ENCODE peak calls at places on chromosomes 12 and 14, in ten cellular contexts. G is NCI-H510A treated with DMSO at 0.1 percent for 48 hours; Y is KG1; N is stimulated activated CD4-positive, alpha-beta T cell treated with anti-CD3 and anti-CD28 coated beads, Interleukin-1b, Interleukin-23, amount 100 ng/mL, for 1 hour; V is neural progenitor cell; H is activated CD4-positive, alpha-beta T cell treated with anti-CD3 and anti-CD28 coated beads, Interleukin-2, amount 50 U/mL, for 4 hours; T is cardiac muscle cell; O is AG08395; U is effector memory CD4-positive, alpha-beta T cell; M is DMS53. S is an unnamed sample.

GRCh38 chr14:99568567-99569560 is 35.1 kb downstream of the CCDC85C start:
- DNase-seq in G (peak; percentile 93), H (no peak), Y (no peak), M (peak; percentile 62), T (peak; percentile 91), N (no peak), V (no peak), U (no peak), O (no peak), S (no peak)

GRCh38 chr14:105139212-105139825 is 29.3 kb downstream of the JAG2 start:
- DNase-seq in T (no peak), O (no peak), G (no peak), U (no peak), Y (no peak), H (no peak), M (no peak), N (no peak), V (no peak), S (no peak)

GRCh38 chr12:1590083-1590979 is 4.0 kb downstream of the FBXL14 start:
- DNase-seq in V (peak; percentile 94), U (no peak), G (no peak), O (no peak), N (no peak), Y (no peak), M (no peak), H (no peak), T (peak; percentile 64), S (no peak)

GRCh38 chr12:53097564-53098353 is at the start of gene IGFBP6:
- DNase-seq in H (peak; percentile 28), G (peak; percentile 60), N (no peak), O (peak; percentile 40), V (peak; percentile 74), T (peak; percentile 69), M (peak; percentile 81), U (peak; percentile 33), Y (peak; percentile 4), S (no peak)

GRCh38 chr12:19382563-19382962 is 56.7 kb upstream of the AEBP2 start:
- DNase-seq in G (no peak), N (no peak), V (no peak), Y (no peak), O (no peak), H (no peak), U (no peak), M (peak; percentile 25), T (no peak), S (no peak)

GRCh38 chr14:77139540-77140342 is 1.9 kb downstream of the ZDHHC22 start:
- DNase-seq in M (peak; percentile 73), O (peak; percentile 35), H (no peak), N (no peak), G (peak; percentile 66), T (peak; percentile 73), V (peak; percentile 90), Y (no peak), U (no peak), S (no peak)

GRCh38 chr14:32312010-32312331 is 17.1 kb upstream of the AKAP6 start:
- DNase-seq in H (no peak), T (no peak), G (no peak), N (no peak), V (no peak), O (no peak), M (no peak), U (no peak), Y (no peak), S (no peak)

GRCh38 chr12:109655578-109655977 is 58.0 kb upstream of the FAM222A start:
- DNase-seq in N (no peak), V (no peak), Y (no peak), U (no peak), M (no peak), T (no peak), H (no peak), O (no peak), G (no peak), S (no peak)

GRCh38 chr14:92323031-92323915 is at the start of gene SLC24A4:
- DNase-seq in G (no peak), M (peak; percentile 54), O (peak; percentile 25), T (peak; percentile 44), H (no peak), V (peak; percentile 75), U (no peak), N (no peak), Y (no peak), S (no peak)

GRCh38 chr12:109385339-109386078 is 37.8 kb downstream of the MYO1H start:
- DNase-seq in T (peak; percentile 33), O (peak; percentile 77), V (peak; percentile 48), M (peak; percentile 83), Y (peak; percentile 14), H (no peak), G (peak; percentile 60), N (no peak), U (no peak), S (no peak)

GRCh38 chr12:32031109-32031508 is 71.9 kb downstream of the RESF1 start:
- DNase-seq in U (no peak), G (no peak), V (no peak), O (no peak), N (no peak), T (peak; percentile 35), Y (no peak), M (no peak), H (no peak), S (no peak)

GRCh38 chr14:36647827-36648753 is 13.6 kb upstream of the PAX9 start:
- DNase-seq in M (peak; percentile 84), V (peak; percentile 89), Y (no peak), U (no peak), O (peak; percentile 56), G (peak; percentile 83), N (no peak), H (no peak), T (peak; percentile 77), S (peak; percentile 6)

GRCh38 chr12:10453144-10453543 is at the start of gene KLRC1:
- DNase-seq in O (no peak), V (no peak), T (no peak), U (no peak), H (no peak), M (no peak), Y (no peak), G (no peak), N (no peak), S (no peak)

GRCh38 chr12:132736378-132736777 is 25.3 kb downstream of the ANKLE2 start:
- DNase-seq in V (no peak), O (no peak), G (no peak), N (no peak), T (no peak), U (no peak), H (no peak), M (no peak), Y (no peak), S (no peak)

GRCh38 chr12:21697829-21698630 is 40.4 kb upstream of the LDHB start:
- DNase-seq in T (peak; percentile 41), U (no peak), M (peak; percentile 75), G (peak; percentile 58), O (peak; percentile 24), Y (no peak), V (peak; percentile 34), H (no peak), N (no peak), S (peak; percentile 48)

GRCh38 chr12:52815676-52816075 is 1.8 kb upstream of the KRT4 start:
- DNase-seq in V (no peak), G (no peak), U (no peak), Y (no peak), O (no peak), N (no peak), T (no peak), M (no peak), H (no peak), S (no peak)

GRCh38 chr12:92369643-92370042 is 224.0 kb upstream of the BTG1 start:
- DNase-seq in H (no peak), O (peak; percentile 90), Y (no peak), V (no peak), N (no peak), T (no peak), G (no peak), U (no peak), M (no peak), S (no peak)

GRCh38 chr14:77849711-77850110 is 49.8 kb downstream of the ADCK1 start:
- DNase-seq in T (no peak), V (no peak), Y (no peak), U (no peak), M (no peak), G (no peak), H (no peak), O (peak; percentile 30), N (no peak), S (no peak)

GRCh38 chr14:91280129-91280528 is 35.6 kb upstream of the GPR68 start:
- DNase-seq in H (no peak), V (no peak), O (no peak), M (peak; percentile 92), Y (no peak), U (no peak), G (peak; percentile 62), T (no peak), N (no peak), S (no peak)

GRCh38 chr14:70622111-70622712 is 19.5 kb upstream of the TTC9 start:
- DNase-seq in H (peak; percentile 43), G (peak; percentile 62), T (peak; percentile 74), Y (peak; percentile 10), V (peak; percentile 69), U (peak; percentile 12), M (peak; percentile 71), O (peak; percentile 58), N (no peak), S (peak; percentile 47)

GRCh38 chr14:59816931-59817330 is 53.6 kb downstream of the RTN1 start:
- DNase-seq in N (no peak), G (no peak), M (no peak), H (no peak), Y (no peak), V (no peak), T (no peak), U (no peak), O (no peak), S (no peak)

GRCh38 chr14:103898711-103899110 is 29.5 kb upstream of the TDRD9 start:
- DNase-seq in M (no peak), O (no peak), T (no peak), V (no peak), U (no peak), H (no peak), Y (no peak), N (no peak), G (no peak), S (no peak)

GRCh38 chr14:92436115-92436776 is 77.3 kb upstream of the RIN3 start:
- DNase-seq in T (no peak), V (no peak), Y (no peak), O (no peak), H (no peak), G (no peak), M (no peak), U (no peak), N (no peak), S (no peak)

GRCh38 chr12:45051490-45052105 is 699 bp upstream of the DBX2 start:
- DNase-seq in Y (no peak), O (no peak), T (no peak), M (peak; percentile 68), H (no peak), U (no peak), V (peak; percentile 9), G (no peak), N (no peak), S (no peak)

GRCh38 chr14:65103150-65103760 is 938 bp upstream of the MAX start:
- DNase-seq in N (no peak), T (no peak), G (peak; percentile 65), O (no peak), U (no peak), H (no peak), V (peak; percentile 47), M (peak; percentile 83), Y (peak; percentile 10), S (peak; percentile 63)

S was measured in SW 1271.